ENCODE peak calls at places on chromosomes 3 and 15, in six cellular contexts. R is GM23338, C is fibroblast of lung, H is OCI-LY7, U is neuronal stem cell, E is mesenchymal stem cell. S is an unnamed sample.
A peak's percentile ranks its signal among the peaks of the same experiment; 100 is the strongest.

GRCh38 chr3:47685037-47685436 is 96.7 kb downstream of the SMARCC1 start:
- DNase-seq in R (no peak), C (peak; percentile 55), H (no peak), U (no peak), E (no peak), S (no peak)

GRCh38 chr3:3705090-3705775 is 94.0 kb upstream of the LRRN1 start:
- DNase-seq in R (peak; percentile 48), C (peak; percentile 23), H (no peak), U (peak; percentile 27), E (no peak), S (no peak)

GRCh38 chr3:114290911-114291901 is 2.6 kb upstream of the TIGIT start:
- DNase-seq in R (peak; percentile 97), C (peak; percentile 15), H (peak; percentile 84), U (peak; percentile 79), E (peak; percentile 49), S (no peak)

GRCh38 chr15:66905185-66905584 is 160.2 kb upstream of the SMAD3 start:
- DNase-seq in R (no peak), C (no peak), H (no peak), U (no peak), E (no peak), S (no peak)

GRCh38 chr15:50051811-50052419 is 67.1 kb downstream of the ATP8B4 start:
- DNase-seq in R (peak; percentile 79), C (peak; percentile 76), H (peak; percentile 11), U (peak; percentile 48), E (peak; percentile 88), S (peak; percentile 32)

GRCh38 chr3:130854208-130854864 is 39.5 kb upstream of the ATP2C1 start:
- DNase-seq in R (no peak), C (no peak), H (no peak), U (no peak), E (no peak), S (no peak)

GRCh38 chr3:125128861-125129501 is 73.2 kb upstream of the HEG1 start:
- DNase-seq in R (no peak), C (peak; percentile 98), H (no peak), U (no peak), E (peak; percentile 99), S (peak; percentile 94)

GRCh38 chr15:36940636-36941285 is 159.6 kb downstream of the MEIS2 start:
- DNase-seq in R (no peak), C (no peak), H (no peak), U (no peak), E (no peak), S (no peak)

GRCh38 chr15:74867562-74868458 is 5.4 kb downstream of the SCAMP2 start:
- DNase-seq in R (no peak), C (no peak), H (no peak), U (no peak), E (no peak), S (no peak)
- H3K4me3 ChIP-seq in R (no peak overlapping the region), C (no peak overlapping the region), H (no peak overlapping the region), U (no peak overlapping the region), E (no peak overlapping the region), S (no peak overlapping the region)

GRCh38 chr15:89758981-89759380 is 7.9 kb upstream of the MESP1 start:
- DNase-seq in R (no peak), C (no peak), H (no peak), U (no peak), E (no peak), S (no peak)

GRCh38 chr15:89759835-89760234 is 8.8 kb upstream of the MESP1 start:
- DNase-seq in R (no peak), C (no peak), H (no peak), U (no peak), E (no peak), S (no peak)

GRCh38 chr15:89761009-89761831 is 10.2 kb upstream of the MESP1 start:
- DNase-seq in R (no peak), C (no peak), H (no peak), U (no peak), E (no peak), S (peak; percentile 91)

GRCh38 chr15:89761929-89762328 is 10.9 kb upstream of the MESP1 start:
- DNase-seq in R (no peak), C (no peak), H (no peak), U (no peak), E (no peak), S (no peak)

DNA sequence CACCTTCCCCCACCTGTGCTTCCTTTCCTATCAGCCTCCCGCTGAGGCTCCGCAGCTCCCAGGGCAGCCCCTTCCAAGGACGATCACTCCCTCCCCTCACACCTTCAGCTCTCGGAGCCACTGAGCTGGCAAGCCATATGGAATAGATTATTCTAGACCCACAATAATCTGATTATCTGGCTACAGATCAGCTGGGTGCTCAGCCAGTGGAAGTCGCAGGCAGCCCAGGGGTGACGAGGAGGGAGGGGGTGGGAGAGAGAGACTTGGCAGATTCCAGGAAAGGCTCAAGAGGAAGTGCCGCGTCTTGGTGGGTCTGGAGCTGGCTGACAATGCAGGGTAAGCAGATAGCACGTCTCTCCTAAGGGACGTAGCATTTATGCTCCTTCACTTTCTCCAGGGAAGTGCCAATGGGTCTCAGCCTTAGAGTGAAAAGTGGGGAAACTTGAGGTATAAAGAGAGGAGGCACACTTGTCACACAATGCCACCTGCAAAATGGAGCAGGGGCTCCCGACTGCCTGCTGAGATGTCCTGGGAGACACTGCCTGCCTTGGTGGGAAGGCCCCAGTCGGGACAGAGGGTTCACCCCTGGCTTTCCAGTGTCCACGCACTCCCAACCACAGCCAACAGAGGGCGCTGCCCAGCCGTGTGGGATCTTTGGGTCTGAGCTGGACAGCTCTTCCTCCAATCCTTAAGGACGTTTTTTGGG is 9.4 kb upstream of the MESP1 start:
- DNase-seq in R (peak; percentile 86), C (peak; percentile 36), H (peak; percentile 64), U (peak; percentile 80), E (peak; percentile 71), S (no peak)
- H3K4me2 ChIP-seq in R (peak overlapping the region; percentile 71), C (no peak overlapping the region), H (no peak overlapping the region), U (no peak overlapping the region), E (no peak overlapping the region), S (peak overlapping the region; percentile 54)

GRCh38 chr3:169771651-169772529 is 1.3 kb upstream of the MYNN start:
- DNase-seq in R (peak; percentile 78), C (peak; percentile 65), H (peak; percentile 85), U (peak; percentile 92), E (peak; percentile 91), S (peak; percentile 73)

GRCh38 chr3:169772951-169773816 is at the start of gene MYNN:
- DNase-seq in R (peak; percentile 94), C (peak; percentile 84), H (peak; percentile 93), U (peak; percentile 85), E (peak; percentile 95), S (peak; percentile 84)

GRCh38 chr3:169777822-169778221 is 4.6 kb downstream of the MYNN start:
- DNase-seq in R (no peak), C (no peak), H (no peak), U (no peak), E (no peak), S (no peak)

GRCh38 chr3:169772530-169772950 is 656 bp upstream of the MYNN start:
- DNase-seq in R (peak; percentile 79), C (peak; percentile 77), H (peak; percentile 82), U (peak; percentile 75), E (peak; percentile 87), S (peak; percentile 80)

GRCh38 chr3:169774186-169774585 is 990 bp downstream of the MYNN start:
- DNase-seq in R (peak; percentile 24), C (no peak), H (no peak), U (no peak), E (no peak), S (no peak)
- H3K4me3 ChIP-seq in R (peak overlapping the region; percentile 96), C (peak overlapping the region; percentile 86), H (peak overlapping the region; percentile 84), U (peak overlapping the region; percentile 83), E (peak overlapping the region; percentile 97), S (peak overlapping the region; percentile 84)

DNA sequence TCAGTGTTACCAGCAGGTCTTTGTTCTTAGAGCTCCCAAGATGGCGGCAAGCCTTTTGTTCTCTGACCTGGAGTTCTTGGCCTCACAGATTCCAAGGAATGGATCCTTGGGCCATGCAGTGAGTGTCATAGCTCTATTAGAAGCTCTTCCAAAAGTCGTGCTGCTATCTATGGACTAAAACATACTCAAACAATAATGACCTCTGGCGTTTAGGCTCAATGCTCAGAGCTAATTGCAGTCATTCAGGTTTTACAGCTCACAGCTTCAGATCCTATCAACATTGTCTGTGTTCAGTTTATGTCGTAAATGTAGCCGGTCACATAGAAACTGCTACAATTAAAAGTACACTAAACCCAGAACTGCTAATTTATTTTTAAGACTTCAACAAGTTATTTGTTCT is 22.2 kb downstream of the CCRL2 start:
- DNase-seq in R (no peak), C (no peak), H (no peak), U (no peak), E (no peak), S (no peak)
- H3K4me2 ChIP-seq in R (no peak overlapping the region), C (no peak overlapping the region), H (no peak overlapping the region), U (no peak overlapping the region), E (no peak overlapping the region), S (peak overlapping the region; percentile 74)

GRCh38 chr3:111592143-111592542 is 3.0 kb downstream of the ZBED2 start:
- DNase-seq in R (no peak), C (peak; percentile 50), H (no peak), U (no peak), E (no peak), S (no peak)
- H3K4me3 ChIP-seq in R (no peak overlapping the region), C (no peak overlapping the region), H (no peak overlapping the region), U (no peak overlapping the region), E (no peak overlapping the region), S (no peak overlapping the region)

DNA sequence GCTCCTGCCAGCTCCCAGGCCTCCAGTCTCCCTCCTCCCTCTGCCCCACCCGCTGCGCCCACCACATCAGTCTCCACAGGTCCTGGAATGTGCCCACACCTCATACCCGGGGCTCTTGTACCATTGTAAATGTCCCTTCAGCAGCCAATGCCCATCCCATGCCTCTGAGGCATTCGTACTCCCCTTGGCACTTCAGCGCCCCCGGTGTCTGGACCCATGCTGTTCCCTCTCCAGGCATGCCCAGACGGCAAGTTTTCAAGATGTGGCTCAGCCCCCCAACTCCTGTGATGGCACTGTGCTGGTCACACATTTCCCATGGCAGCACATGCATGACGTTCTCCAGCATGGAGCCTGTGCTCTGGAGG is 13.3 kb downstream of the PLXND1 start:
- DNase-seq in R (no peak), C (no peak), H (no peak), U (no peak), E (no peak), S (no peak)
- H3K4me2 ChIP-seq in R (peak overlapping the region; percentile 84), C (peak overlapping the region; percentile 44), H (peak overlapping the region; percentile 44), U (no peak overlapping the region), E (no peak overlapping the region), S (no peak overlapping the region)

GRCh38 chr3:152377184-152377570 is 108.4 kb downstream of the MBNL1 start:
- DNase-seq in R (no peak), C (no peak), H (no peak), U (no peak), E (no peak), S (no peak)

GRCh38 chr3:152376351-152377183 is 107.8 kb downstream of the MBNL1 start:
- DNase-seq in R (no peak), C (peak; percentile 70), H (peak; percentile 95), U (no peak), E (no peak), S (no peak)

GRCh38 chr3:152373379-152373778 is 104.7 kb downstream of the MBNL1 start:
- DNase-seq in R (no peak), C (no peak), H (no peak), U (no peak), E (no peak), S (no peak)

GRCh38 chr3:152375546-152375945 is 106.8 kb downstream of the MBNL1 start:
- DNase-seq in R (no peak), C (peak; percentile 38), H (peak; percentile 17), U (no peak), E (no peak), S (no peak)

GRCh38 chr3:152374260-152374990 is 105.7 kb downstream of the MBNL1 start:
- DNase-seq in R (no peak), C (no peak), H (no peak), U (no peak), E (peak; percentile 52), S (no peak)
- H3K4me3 ChIP-seq in R (no peak overlapping the region), C (no peak overlapping the region), H (no peak overlapping the region), U (no peak overlapping the region), E (peak overlapping the region; percentile 14), S (no peak overlapping the region)

S was measured in PC-9.